ENCODE peak calls at places on chromosomes 3 and 15, in seven cellular contexts. One of them, this sample, is unnamed.

GRCh38 chr3:12727481-12727880 is 31.6 kb downstream of the TMEM40 start:
- DNase-seq in prostate gland: no peak
- DNase-seq in pancreas: no peak
- DNase-seq in endothelial cell of umbilical vein: no peak
- DNase-seq in heart right ventricle: no peak
- DNase-seq in Peyer's patch: no peak
- DNase-seq in SJSA1: no peak
- DNase-seq in this sample: no peak

GRCh38 chr15:67185621-67186225 is 68.7 kb downstream of the AAGAB start:
- DNase-seq in Peyer's patch: peak
- DNase-seq in pancreas: no peak
- DNase-seq in SJSA1: no peak
- DNase-seq in endothelial cell of umbilical vein: no peak
- DNase-seq in prostate gland: peak
- DNase-seq in heart right ventricle: no peak
- DNase-seq in this sample: no peak

GRCh38 chr3:189820365-189820720 is 189.2 kb downstream of the TP63 start:
- DNase-seq in pancreas: no peak
- DNase-seq in prostate gland: no peak
- DNase-seq in heart right ventricle: no peak
- DNase-seq in SJSA1: no peak
- DNase-seq in Peyer's patch: no peak
- DNase-seq in endothelial cell of umbilical vein: no peak
- DNase-seq in this sample: no peak

GRCh38 chr3:46112984-46113383 is 85.7 kb upstream of the XCR1 start:
- DNase-seq in endothelial cell of umbilical vein: no peak
- DNase-seq in pancreas: no peak
- DNase-seq in SJSA1: no peak
- DNase-seq in Peyer's patch: no peak
- DNase-seq in prostate gland: no peak
- DNase-seq in heart right ventricle: no peak
- DNase-seq in this sample: no peak

GRCh38 chr3:50333744-50334328 is 5.8 kb upstream of the TUSC2 start:
- DNase-seq in endothelial cell of umbilical vein: peak
- DNase-seq in heart right ventricle: no peak
- DNase-seq in SJSA1: no peak
- DNase-seq in pancreas: no peak
- DNase-seq in prostate gland: no peak
- DNase-seq in Peyer's patch: no peak
- DNase-seq in this sample: no peak

GRCh38 chr15:37372064-37372463 is 271.7 kb upstream of the MEIS2 start:
- DNase-seq in Peyer's patch: no peak
- DNase-seq in heart right ventricle: no peak
- DNase-seq in pancreas: no peak
- DNase-seq in endothelial cell of umbilical vein: no peak
- DNase-seq in SJSA1: no peak
- DNase-seq in prostate gland: no peak
- DNase-seq in this sample: no peak

GRCh38 chr15:69526696-69527095 is 74.1 kb downstream of the RPLP1 start:
- DNase-seq in pancreas: no peak
- DNase-seq in endothelial cell of umbilical vein: no peak
- DNase-seq in Peyer's patch: no peak
- DNase-seq in heart right ventricle: no peak
- DNase-seq in SJSA1: no peak
- DNase-seq in prostate gland: no peak
- DNase-seq in this sample: no peak

GRCh38 chr3:99952306-99952705 is 134.6 kb downstream of the CMSS1 start:
- DNase-seq in SJSA1: no peak
- DNase-seq in prostate gland: no peak
- DNase-seq in endothelial cell of umbilical vein: no peak
- DNase-seq in pancreas: no peak
- DNase-seq in Peyer's patch: no peak
- DNase-seq in heart right ventricle: no peak
- DNase-seq in this sample: no peak

GRCh38 chr3:1251282-1252060 is 158.6 kb downstream of the CNTN6 start:
- DNase-seq in endothelial cell of umbilical vein: no peak
- DNase-seq in pancreas: no peak
- DNase-seq in SJSA1: no peak
- DNase-seq in heart right ventricle: no peak
- DNase-seq in Peyer's patch: no peak
- DNase-seq in prostate gland: no peak
- DNase-seq in this sample: no peak

GRCh38 chr15:51735211-51735610 is 2.2 kb downstream of the LYSMD2 start:
- DNase-seq in SJSA1: no peak
- DNase-seq in Peyer's patch: no peak
- DNase-seq in heart right ventricle: no peak
- DNase-seq in endothelial cell of umbilical vein: no peak
- DNase-seq in pancreas: no peak
- DNase-seq in prostate gland: no peak
- DNase-seq in this sample: no peak

GRCh38 chr15:39504812-39505211 is 76.1 kb upstream of the THBS1 start:
- DNase-seq in Peyer's patch: no peak
- DNase-seq in pancreas: no peak
- DNase-seq in heart right ventricle: no peak
- DNase-seq in SJSA1: no peak
- DNase-seq in prostate gland: no peak
- DNase-seq in endothelial cell of umbilical vein: no peak
- DNase-seq in this sample: no peak

GRCh38 chr15:25186411-25186810 is 231.6 kb downstream of the SNRPN start:
- DNase-seq in prostate gland: no peak
- DNase-seq in heart right ventricle: no peak
- DNase-seq in Peyer's patch: no peak
- DNase-seq in SJSA1: no peak
- DNase-seq in pancreas: peak
- DNase-seq in endothelial cell of umbilical vein: no peak
- DNase-seq in this sample: no peak

GRCh38 chr3:128763967-128764366 is 38.0 kb downstream of the RAB7A start:
- DNase-seq in Peyer's patch: no peak
- DNase-seq in SJSA1: no peak
- DNase-seq in pancreas: no peak
- DNase-seq in endothelial cell of umbilical vein: no peak
- DNase-seq in heart right ventricle: no peak
- DNase-seq in prostate gland: no peak
- DNase-seq in this sample: no peak

GRCh38 chr15:47412802-47413201 is 304.5 kb upstream of the SEMA6D start:
- DNase-seq in SJSA1: no peak
- DNase-seq in pancreas: no peak
- DNase-seq in prostate gland: no peak
- DNase-seq in Peyer's patch: no peak
- DNase-seq in heart right ventricle: no peak
- DNase-seq in endothelial cell of umbilical vein: no peak
- DNase-seq in this sample: no peak

GRCh38 chr3:161171639-161172552 is 49.2 kb upstream of the NMD3 start:
- DNase-seq in heart right ventricle: no peak
- DNase-seq in pancreas: no peak
- DNase-seq in Peyer's patch: no peak
- DNase-seq in SJSA1: no peak
- DNase-seq in endothelial cell of umbilical vein: peak
- DNase-seq in prostate gland: no peak
- DNase-seq in this sample: no peak

GRCh38 chr3:52405601-52406115 is 39.2 kb downstream of the SEMA3G start:
- DNase-seq in prostate gland: no peak
- DNase-seq in SJSA1: no peak
- DNase-seq in heart right ventricle: no peak
- DNase-seq in endothelial cell of umbilical vein: no peak
- DNase-seq in pancreas: no peak
- DNase-seq in Peyer's patch: peak
- DNase-seq in this sample: no peak

GRCh38 chr3:13265016-13265415 is 155.1 kb downstream of the NUP210 start:
- DNase-seq in prostate gland: no peak
- DNase-seq in heart right ventricle: no peak
- DNase-seq in pancreas: peak
- DNase-seq in Peyer's patch: no peak
- DNase-seq in endothelial cell of umbilical vein: no peak
- DNase-seq in SJSA1: no peak
- DNase-seq in this sample: no peak

GRCh38 chr3:46883252-46884185 is 6.0 kb downstream of the PTH1R start:
- DNase-seq in Peyer's patch: no peak
- DNase-seq in prostate gland: no peak
- DNase-seq in heart right ventricle: no peak
- DNase-seq in endothelial cell of umbilical vein: no peak
- DNase-seq in SJSA1: no peak
- DNase-seq in pancreas: no peak
- DNase-seq in this sample: no peak

GRCh38 chr3:153029350-153029749 is 132.7 kb upstream of the RAP2B start:
- DNase-seq in pancreas: no peak
- DNase-seq in heart right ventricle: no peak
- DNase-seq in endothelial cell of umbilical vein: peak
- DNase-seq in SJSA1: no peak
- DNase-seq in prostate gland: no peak
- DNase-seq in Peyer's patch: no peak
- DNase-seq in this sample: no peak

GRCh38 chr3:71972031-71972430 is 187.1 kb upstream of the PROK2 start:
- DNase-seq in Peyer's patch: no peak
- DNase-seq in endothelial cell of umbilical vein: no peak
- DNase-seq in pancreas: no peak
- DNase-seq in SJSA1: no peak
- DNase-seq in heart right ventricle: no peak
- DNase-seq in prostate gland: no peak
- DNase-seq in this sample: no peak

GRCh38 chr3:181808053-181808452 is 96.3 kb downstream of the SOX2 start:
- DNase-seq in prostate gland: no peak
- DNase-seq in SJSA1: no peak
- DNase-seq in Peyer's patch: no peak
- DNase-seq in endothelial cell of umbilical vein: no peak
- DNase-seq in pancreas: no peak
- DNase-seq in heart right ventricle: no peak
- DNase-seq in this sample: no peak

GRCh38 chr15:39454189-39454986 is 126.5 kb upstream of the THBS1 start:
- DNase-seq in heart right ventricle: no peak
- DNase-seq in Peyer's patch: no peak
- DNase-seq in SJSA1: no peak
- DNase-seq in endothelial cell of umbilical vein: no peak
- DNase-seq in prostate gland: no peak
- DNase-seq in pancreas: no peak
- DNase-seq in this sample: no peak

GRCh38 chr15:100105101-100105500 is 236.7 kb downstream of the ADAMTS17 start:
- DNase-seq in pancreas: no peak
- DNase-seq in heart right ventricle: no peak
- DNase-seq in prostate gland: no peak
- DNase-seq in Peyer's patch: peak
- DNase-seq in SJSA1: peak
- DNase-seq in endothelial cell of umbilical vein: no peak
- DNase-seq in this sample: no peak

GRCh38 chr15:57306305-57306943 is 69.9 kb upstream of the CGNL1 start:
- DNase-seq in endothelial cell of umbilical vein: peak
- DNase-seq in pancreas: peak
- DNase-seq in prostate gland: peak
- DNase-seq in Peyer's patch: peak
- DNase-seq in heart right ventricle: peak
- DNase-seq in SJSA1: peak
- DNase-seq in this sample: peak
- H3K4me3 ChIP-seq in endothelial cell of umbilical vein: peak
- H3K4me3 ChIP-seq in pancreas: peak
- H3K4me3 ChIP-seq in prostate gland: peak
- H3K4me3 ChIP-seq in Peyer's patch: peak
- H3K4me3 ChIP-seq in heart right ventricle: peak
- H3K4me3 ChIP-seq in SJSA1: peak
- H3K4me3 ChIP-seq in this sample: peak

DNA sequence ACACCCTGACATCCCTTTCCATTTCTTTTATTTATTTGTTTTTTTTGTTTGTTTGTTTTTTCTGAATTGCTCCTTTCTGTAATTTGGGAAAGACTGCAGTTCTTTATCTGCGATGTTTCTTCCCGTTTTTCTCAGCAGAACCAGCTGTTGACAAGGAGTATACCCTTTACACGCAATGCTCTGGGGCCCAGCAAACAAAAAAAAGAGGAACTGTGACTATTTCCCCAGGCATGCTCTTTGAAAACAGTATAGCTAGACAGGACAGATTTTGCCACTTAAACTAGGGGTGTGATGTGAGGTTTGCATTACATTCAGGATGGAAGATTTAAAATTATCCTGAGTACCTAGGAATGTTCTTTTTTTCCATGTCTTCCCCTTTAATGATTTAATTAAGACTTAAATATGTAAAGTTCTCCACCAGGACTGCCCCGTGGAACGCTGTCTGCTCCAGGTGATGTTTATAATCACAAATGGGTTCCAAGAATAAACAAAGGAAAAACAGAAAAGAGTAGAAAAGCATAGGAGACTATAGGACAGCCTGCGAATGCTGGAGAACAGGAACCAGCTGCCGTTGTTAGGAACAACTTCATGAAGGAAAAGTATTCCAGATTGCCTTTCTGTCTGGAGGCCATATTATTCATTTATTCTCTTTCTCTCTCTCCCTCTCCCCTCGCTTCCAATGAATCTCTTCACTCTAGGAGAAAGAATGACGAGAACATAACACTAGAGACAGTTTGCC is 43.3 kb downstream of the TGFBR2 start:
- DNase-seq in pancreas: no peak
- DNase-seq in endothelial cell of umbilical vein: no peak
- DNase-seq in Peyer's patch: no peak
- DNase-seq in SJSA1: peak
- DNase-seq in heart right ventricle: no peak
- DNase-seq in prostate gland: no peak
- DNase-seq in this sample: no peak
- H3K27ac ChIP-seq in pancreas: no peak
- H3K27ac ChIP-seq in endothelial cell of umbilical vein: peak
- H3K27ac ChIP-seq in Peyer's patch: peak
- H3K27ac ChIP-seq in SJSA1: peak
- H3K27ac ChIP-seq in heart right ventricle: peak
- H3K27ac ChIP-seq in prostate gland: no peak
- H3K27ac ChIP-seq in this sample: peak

GRCh38 chr15:63274427-63274826 is 3.0 kb upstream of the APH1B start:
- DNase-seq in Peyer's patch: no peak
- DNase-seq in endothelial cell of umbilical vein: no peak
- DNase-seq in heart right ventricle: no peak
- DNase-seq in pancreas: no peak
- DNase-seq in SJSA1: no peak
- DNase-seq in prostate gland: no peak
- DNase-seq in this sample: no peak

GRCh38 chr15:63277044-63277892 is at the start of gene APH1B:
- DNase-seq in pancreas: peak
- DNase-seq in prostate gland: peak
- DNase-seq in endothelial cell of umbilical vein: peak
- DNase-seq in SJSA1: peak
- DNase-seq in Peyer's patch: peak
- DNase-seq in heart right ventricle: peak
- DNase-seq in this sample: peak

GRCh38 chr15:63276342-63277043 is 912 bp upstream of the APH1B start:
- DNase-seq in heart right ventricle: no peak
- DNase-seq in endothelial cell of umbilical vein: no peak
- DNase-seq in prostate gland: no peak
- DNase-seq in pancreas: no peak
- DNase-seq in SJSA1: no peak
- DNase-seq in Peyer's patch: no peak
- DNase-seq in this sample: no peak

GRCh38 chr15:63283126-63283525 is 5.7 kb downstream of the APH1B start:
- DNase-seq in SJSA1: no peak
- DNase-seq in heart right ventricle: peak
- DNase-seq in endothelial cell of umbilical vein: no peak
- DNase-seq in Peyer's patch: no peak
- DNase-seq in pancreas: no peak
- DNase-seq in prostate gland: no peak
- DNase-seq in this sample: peak

GRCh38 chr15:63277893-63278505 is 594 bp downstream of the APH1B start:
- DNase-seq in Peyer's patch: no peak
- DNase-seq in endothelial cell of umbilical vein: peak
- DNase-seq in SJSA1: no peak
- DNase-seq in pancreas: no peak
- DNase-seq in prostate gland: peak
- DNase-seq in heart right ventricle: no peak
- DNase-seq in this sample: no peak
- H3K4me3 ChIP-seq in Peyer's patch: peak
- H3K4me3 ChIP-seq in endothelial cell of umbilical vein: peak
- H3K4me3 ChIP-seq in SJSA1: peak
- H3K4me3 ChIP-seq in pancreas: peak
- H3K4me3 ChIP-seq in prostate gland: peak
- H3K4me3 ChIP-seq in heart right ventricle: peak
- H3K4me3 ChIP-seq in this sample: peak

GRCh38 chr3:170641510-170642236 is 55.8 kb upstream of the SLC7A14 start:
- DNase-seq in SJSA1: no peak
- DNase-seq in heart right ventricle: no peak
- DNase-seq in prostate gland: no peak
- DNase-seq in Peyer's patch: no peak
- DNase-seq in endothelial cell of umbilical vein: no peak
- DNase-seq in pancreas: no peak
- DNase-seq in this sample: no peak
- H3K27ac ChIP-seq in SJSA1: no peak
- H3K27ac ChIP-seq in heart right ventricle: no peak
- H3K27ac ChIP-seq in prostate gland: no peak
- H3K27ac ChIP-seq in Peyer's patch: no peak
- H3K27ac ChIP-seq in endothelial cell of umbilical vein: no peak
- H3K27ac ChIP-seq in pancreas: no peak
- H3K27ac ChIP-seq in this sample: no peak